ENCODE peak calls at places on chromosomes 16 and 17, in six cellular contexts. T is uterus; I is gastrocnemius medialis; Y is activated CD8-positive, alpha-beta T cell treated with anti-CD3 and anti-CD28 coated beads for 36 hours; C is astrocyte of the cerebellum; F is body of pancreas. A is an unnamed sample.

GRCh38 chr16:9042943-9043680 is 48.3 kb upstream of the HAPSTR1 start:
- DNase-seq in T (no peak), I (no peak), Y (no peak), C (peak), F (no peak), A (no peak)

GRCh38 chr17:385195-385835 is 32.7 kb upstream of the RPH3AL start:
- DNase-seq in T (peak), I (no peak), Y (peak), C (no peak), F (peak), A (no peak)

GRCh38 chr16:3256146-3256875 is at the start of gene MEFV:
- DNase-seq in T (no peak), I (peak), Y (no peak), C (no peak), F (no peak), A (no peak)

GRCh38 chr16:68782198-68783174 is 45.4 kb downstream of the CDH1 start:
- DNase-seq in T (no peak), I (no peak), Y (peak), C (no peak), F (no peak), A (no peak)

GRCh38 chr17:42214156-42214555 is 19.9 kb upstream of the GHDC start:
- DNase-seq in T (no peak), I (no peak), Y (no peak), C (no peak), F (no peak), A (no peak)

GRCh38 chr17:27573971-27574525 is 56.9 kb upstream of the LGALS9 start:
- DNase-seq in T (no peak), I (no peak), Y (peak), C (no peak), F (no peak), A (no peak)

GRCh38 chr16:21260870-21261791 is 17.0 kb downstream of the CRYM start:
- DNase-seq in T (peak), I (no peak), Y (no peak), C (no peak), F (peak), A (peak)

GRCh38 chr16:11297492-11298142 is 16.5 kb upstream of the PRM1 start:
- DNase-seq in T (peak), I (peak), Y (peak), C (no peak), F (peak), A (no peak)

GRCh38 chr17:4365103-4365627 is 1.3 kb downstream of the UBE2G1 start:
- DNase-seq in T (peak), I (peak), Y (peak), C (peak), F (peak), A (peak)

GRCh38 chr16:11098601-11099377 is 154.4 kb downstream of the CLEC16A start:
- DNase-seq in T (no peak), I (no peak), Y (no peak), C (no peak), F (no peak), A (no peak)

GRCh38 chr16:58114827-58115825 is 14.1 kb downstream of the CFAP20 start:
- DNase-seq in T (no peak), I (no peak), Y (no peak), C (no peak), F (no peak), A (no peak)

GRCh38 chr16:72291531-72291981 is 119.6 kb upstream of the PMFBP1 start:
- DNase-seq in T (no peak), I (no peak), Y (no peak), C (peak), F (no peak), A (peak)

GRCh38 chr16:728131-728889 is 1.4 kb downstream of the HAGHL start:
- DNase-seq in T (no peak), I (no peak), Y (peak), C (no peak), F (no peak), A (no peak)

GRCh38 chr17:3812771-3813170 is 11.8 kb upstream of the ITGAE start:
- DNase-seq in T (no peak), I (no peak), Y (no peak), C (no peak), F (no peak), A (no peak)

DNA sequence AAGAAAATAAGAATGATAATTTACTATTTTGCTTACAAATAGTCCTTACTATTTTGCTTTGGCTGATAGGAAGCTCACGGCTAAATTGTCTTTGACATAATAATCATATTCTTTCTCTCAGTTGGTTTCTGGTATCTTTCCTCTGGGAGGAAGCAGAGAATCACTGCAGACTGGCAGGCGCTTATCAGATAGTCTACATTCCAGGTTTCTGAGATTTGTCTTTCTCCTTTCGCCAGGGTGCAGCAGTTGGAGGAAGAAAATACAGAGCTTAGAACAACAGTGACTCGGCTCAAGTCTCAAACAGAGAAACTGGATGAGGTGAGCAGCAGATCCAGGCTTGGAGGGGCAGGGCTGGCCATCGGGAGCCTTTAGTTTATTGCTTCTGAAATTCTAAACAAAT is 136.1 kb downstream of the RAB11FIP4 start:
- DNase-seq in T (no peak), I (no peak), Y (no peak), C (no peak), F (no peak), A (no peak)
- TF ChIP-seq CTCF in T (no peak), I (no peak), Y (no peak), C (no peak), F (no peak), A (no peak)

GRCh38 chr17:37518816-37519215 is 29.1 kb downstream of the DUSP14 start:
- DNase-seq in T (no peak), I (no peak), Y (no peak), C (no peak), F (no peak), A (no peak)
- TF ChIP-seq CTCF in T (no peak), I (no peak), Y (no peak), C (no peak), F (no peak), A (no peak)

GRCh38 chr17:76369804-76370203 is 14.6 kb upstream of the SPHK1 start:
- DNase-seq in T (no peak), I (no peak), Y (no peak), C (no peak), F (no peak), A (no peak)

GRCh38 chr17:76367647-76368046 is 13.9 kb upstream of the PRPSAP1 start:
- DNase-seq in T (no peak), I (no peak), Y (no peak), C (no peak), F (no peak), A (no peak)

GRCh38 chr17:76371656-76372628 is 12.5 kb upstream of the SPHK1 start:
- DNase-seq in T (no peak), I (no peak), Y (no peak), C (peak), F (no peak), A (peak)

GRCh38 chr17:76368545-76368944 is 14.8 kb upstream of the PRPSAP1 start:
- DNase-seq in T (no peak), I (no peak), Y (no peak), C (no peak), F (no peak), A (no peak)

DNA sequence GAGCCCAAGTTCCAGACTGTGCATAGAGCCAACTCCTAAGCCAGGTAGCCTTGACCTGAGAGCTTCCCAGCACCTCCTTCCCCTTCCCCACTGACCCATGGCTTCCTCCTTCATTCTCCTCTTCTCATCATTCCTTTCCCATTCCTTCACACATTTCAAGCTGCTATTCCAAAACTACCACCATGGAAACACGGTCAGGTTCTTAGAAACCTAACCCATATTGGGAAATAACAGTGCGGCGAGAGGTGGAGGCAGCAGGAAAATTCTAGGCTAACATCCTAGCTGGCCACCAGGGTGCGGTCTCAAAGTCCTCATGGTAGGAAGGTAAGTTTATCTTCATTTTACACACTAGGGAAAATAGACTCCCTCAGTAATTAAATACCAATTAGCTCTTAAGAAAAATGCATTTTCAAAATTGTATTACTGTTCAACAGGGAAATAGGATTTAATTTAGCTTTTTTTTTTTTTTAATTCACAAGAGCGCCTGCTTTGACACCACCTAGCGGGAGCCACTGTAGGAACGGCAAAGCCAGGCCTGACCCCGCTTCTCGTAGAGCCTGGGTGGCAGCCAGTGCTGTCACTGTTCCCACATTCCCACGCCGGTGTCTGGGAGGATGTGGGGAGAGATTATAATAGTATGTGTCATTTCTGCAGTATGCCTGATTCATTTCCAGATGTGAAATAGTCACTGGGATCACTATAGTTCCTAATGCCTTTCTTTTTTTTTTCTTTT is 14.0 kb upstream of the SPHK1 start:
- DNase-seq in T (peak), I (no peak), Y (no peak), C (peak), F (peak), A (peak)
- TF ChIP-seq CTCF in T (peak), I (peak), Y (no peak), C (peak), F (peak), A (no peak)

GRCh38 chr17:44083250-44083849 is 12.8 kb downstream of the G6PC3 start:
- DNase-seq in T (no peak), I (no peak), Y (no peak), C (no peak), F (no peak), A (no peak)
- TF ChIP-seq CTCF in T (no peak), I (peak), Y (no peak), C (peak), F (no peak), A (peak)

DNA sequence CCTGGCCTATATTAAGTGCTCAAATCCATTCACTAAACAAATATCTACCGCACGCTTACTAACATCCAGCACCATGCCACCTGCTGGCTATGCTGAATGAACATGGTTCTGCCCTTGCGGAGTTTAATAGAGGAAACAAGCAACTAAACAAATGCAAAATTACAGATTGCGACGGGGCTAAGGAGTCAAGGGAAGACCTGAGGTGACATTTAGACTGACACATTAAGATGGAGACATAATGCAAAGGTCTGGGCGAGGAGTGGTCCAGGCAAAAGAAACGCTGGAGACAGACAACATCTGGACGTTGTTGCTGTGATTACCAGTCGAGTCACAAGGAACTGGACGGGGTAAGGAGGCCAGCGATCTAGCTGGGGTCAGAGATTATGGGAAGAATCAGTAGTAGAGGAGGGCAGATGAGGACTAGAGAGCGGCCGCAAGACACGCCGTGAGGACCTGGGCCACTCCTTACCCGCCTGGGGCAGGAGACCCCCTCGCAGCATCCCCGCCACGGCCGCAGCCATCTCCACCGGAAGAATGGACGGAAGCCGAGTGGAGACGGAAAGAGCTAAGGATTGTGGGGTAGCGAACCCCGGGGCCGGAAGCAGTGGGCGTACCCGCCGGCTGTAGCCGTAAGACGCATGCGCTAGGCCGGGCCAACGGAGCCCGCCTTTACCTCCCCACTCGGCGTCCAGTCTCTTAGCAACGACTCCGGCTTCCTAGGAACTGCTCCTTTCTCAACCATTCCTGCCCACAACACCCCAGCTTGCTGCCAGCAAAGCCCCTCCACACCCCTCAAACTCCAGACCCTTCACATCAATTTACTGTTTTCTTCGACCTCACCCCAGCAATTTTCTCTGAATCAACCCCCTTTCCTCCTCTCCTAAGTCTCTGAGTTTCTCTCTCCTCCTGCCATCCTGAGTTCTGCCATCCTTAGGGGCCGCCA is at the start of the genes LRRC46 and MRPL10:
- DNase-seq in T (peak), I (peak), Y (peak), C (peak), F (peak), A (peak)
- TF ChIP-seq CTCF in T (peak), I (no peak), Y (peak), C (peak), F (no peak), A (peak)

GRCh38 chr17:32878211-32878610 is 1.3 kb upstream of the MYO1D start:
- DNase-seq in T (peak), I (no peak), Y (no peak), C (no peak), F (peak), A (no peak)

GRCh38 chr17:32875230-32875903 is 1.6 kb downstream of the MYO1D start:
- DNase-seq in T (no peak), I (no peak), Y (no peak), C (no peak), F (no peak), A (no peak)

GRCh38 chr17:32877164-32877764 is 340 bp upstream of the MYO1D start:
- DNase-seq in T (peak), I (peak), Y (peak), C (peak), F (peak), A (peak)

GRCh38 chr17:32875904-32876413 is 965 bp downstream of the MYO1D start:
- DNase-seq in T (no peak), I (no peak), Y (no peak), C (no peak), F (no peak), A (no peak)

DNA sequence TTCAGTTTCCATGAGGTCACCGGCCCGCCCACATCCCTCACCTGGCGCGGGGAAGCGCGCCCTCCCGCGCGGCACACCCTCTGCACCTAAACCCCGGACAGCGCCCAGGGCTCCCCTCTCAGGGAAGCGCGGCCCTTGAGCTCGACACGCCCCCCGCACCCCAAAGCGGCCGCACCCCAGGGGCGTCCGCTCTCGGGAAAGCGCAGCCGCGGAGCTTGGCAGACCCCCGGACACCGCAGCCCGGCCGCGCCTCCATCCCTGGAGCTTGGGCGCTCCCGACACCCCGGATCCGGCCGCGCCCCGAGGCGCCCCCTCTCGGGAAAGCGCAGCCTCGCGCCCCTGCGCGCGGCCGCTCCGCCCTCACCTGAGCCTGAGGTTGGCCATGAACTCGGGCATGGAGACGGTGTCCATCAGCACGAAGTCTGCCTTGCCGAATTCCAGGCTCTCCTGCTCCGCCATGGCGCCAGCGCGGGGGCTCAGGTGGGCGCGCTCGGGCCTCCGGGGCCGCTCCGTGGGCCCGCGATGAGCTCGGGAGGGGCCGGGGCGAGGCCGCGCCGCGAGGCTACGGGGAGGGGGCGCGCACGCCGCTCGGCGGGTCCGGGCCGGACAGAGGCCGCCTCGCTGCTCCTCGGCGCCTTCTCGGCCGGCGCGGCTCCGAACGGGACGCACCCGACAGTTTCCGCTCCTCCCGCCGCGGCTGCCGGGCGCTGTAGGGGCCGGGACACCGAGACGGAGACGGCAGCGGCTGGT is at the start of gene MYO1D:
- DNase-seq in T (peak), I (no peak), Y (peak), C (no peak), F (peak), A (no peak)
- TF ChIP-seq CTCF in T (peak), I (peak), Y (peak), C (peak), F (peak), A (peak)